ENCODE peak calls at places on chromosomes 16 and 17, in four cellular contexts. G, T, V and H are unnamed samples.

GRCh38 chr17:57810740-57811632 is 38.9 kb downstream of the MRPS23 start:
- DNase-seq in G (no peak), T (no peak), V (no peak), H (no peak)

GRCh38 chr17:31580331-31581021 is 189.0 kb downstream of the RAB11FIP4 start:
- DNase-seq in G (no peak), T (no peak), V (no peak), H (no peak)

GRCh38 chr17:19940722-19941464 is 36.7 kb downstream of the AKAP10 start:
- DNase-seq in G (no peak), T (no peak), V (peak), H (no peak)

GRCh38 chr16:81912395-81912794 is 98.9 kb downstream of the SDR42E1 start:
- DNase-seq in G (no peak), T (no peak), V (no peak), H (no peak)

GRCh38 chr16:89619880-89620279 is 6.4 kb downstream of the DPEP1 start:
- DNase-seq in G (no peak), T (no peak), V (no peak), H (no peak)

GRCh38 chr17:38815576-38816193 is 9.4 kb downstream of the CWC25 start:
- DNase-seq in G (no peak), T (no peak), V (peak), H (no peak)

GRCh38 chr16:57830890-57831484 is 28.7 kb upstream of the KIFC3 start:
- DNase-seq in G (no peak), T (no peak), V (no peak), H (no peak)

GRCh38 chr16:85174871-85175723 is 62.8 kb upstream of the CIBAR2 start:
- DNase-seq in G (no peak), T (no peak), V (no peak), H (no peak)

GRCh38 chr16:4873091-4873490 is 25.8 kb downstream of the UBN1 start:
- DNase-seq in G (no peak), T (no peak), V (no peak), H (no peak)

GRCh38 chr16:55495616-55496289 is 13.1 kb upstream of the LPCAT2 start:
- DNase-seq in G (no peak), T (no peak), V (peak), H (no peak)

GRCh38 chr16:912322-912683 is 58.5 kb downstream of the LMF1 start:
- DNase-seq in G (no peak), T (no peak), V (no peak), H (no peak)

GRCh38 chr17:57760001-57760400 is 14.9 kb upstream of the CCDC182 start:
- DNase-seq in G (no peak), T (no peak), V (no peak), H (no peak)

GRCh38 chr16:85707528-85708095 is 18.9 kb upstream of the GINS2 start:
- DNase-seq in G (no peak), T (no peak), V (no peak), H (no peak)

GRCh38 chr17:79183221-79184158 is 108.9 kb downstream of the ENGASE start:
- DNase-seq in G (no peak), T (peak), V (peak), H (no peak)

GRCh38 chr17:50684288-50684611 is 23.5 kb downstream of the ANKRD40 start:
- DNase-seq in G (no peak), T (no peak), V (no peak), H (no peak)

GRCh38 chr16:70159355-70160348 is 13.9 kb upstream of the CLEC18C start:
- DNase-seq in G (no peak), T (no peak), V (no peak), H (no peak)

GRCh38 chr17:59387351-59388069 is 56.1 kb downstream of the YPEL2 start:
- DNase-seq in G (no peak), T (no peak), V (no peak), H (no peak)

GRCh38 chr16:49602201-49603041 is 228.8 kb downstream of the C16orf78 start:
- DNase-seq in G (no peak), T (no peak), V (no peak), H (peak)

GRCh38 chr17:1001640-1002411 is 4.9 kb downstream of the TIMM22 start:
- DNase-seq in G (no peak), T (no peak), V (no peak), H (no peak)

GRCh38 chr17:10421211-10421610 is 539 bp downstream of the MYH8 start:
- DNase-seq in G (no peak), T (no peak), V (no peak), H (no peak)

GRCh38 chr16:16012144-16012543 is 62.7 kb downstream of the ABCC1 start:
- DNase-seq in G (no peak), T (no peak), V (no peak), H (no peak)

GRCh38 chr17:19724501-19725420 is 8.4 kb upstream of the SLC47A2 start:
- DNase-seq in G (peak), T (no peak), V (no peak), H (peak)

GRCh38 chr16:8905168-8905762 is 23.1 kb downstream of the LITAFD start:
- DNase-seq in G (no peak), T (no peak), V (peak), H (no peak)

GRCh38 chr16:52872706-52873105 is 180.0 kb downstream of the CHD9NB start:
- DNase-seq in G (no peak), T (no peak), V (no peak), H (no peak)

GRCh38 chr16:49563666-49564065 is 190.1 kb downstream of the C16orf78 start:
- DNase-seq in G (no peak), T (no peak), V (no peak), H (no peak)

GRCh38 chr16:19135896-19136438 is 22.2 kb downstream of the ITPRIPL2 start:
- DNase-seq in G (no peak), T (no peak), V (no peak), H (no peak)

GRCh38 chr16:11422381-11423314 is 77.4 kb downstream of the RMI2 start:
- DNase-seq in G (no peak), T (no peak), V (no peak), H (no peak)

GRCh38 chr17:2947996-2948550 is 115.3 kb downstream of the OR1D5 start:
- DNase-seq in G (no peak), T (no peak), V (no peak), H (peak)

GRCh38 chr16:68384293-68385255 is 63.7 kb downstream of the SMPD3 start:
- DNase-seq in G (no peak), T (no peak), V (peak), H (peak)
- TF ChIP-seq CTCF in G (no peak), T (peak), V (peak), H (no peak)

GRCh38 chr17:69822314-69822875 is 252.6 kb upstream of the KCNJ16 start:
- DNase-seq in G (no peak), T (no peak), V (no peak), H (no peak)

GRCh38 chr17:69818467-69818866 is 256.6 kb upstream of the KCNJ16 start:
- DNase-seq in G (no peak), T (no peak), V (no peak), H (no peak)

GRCh38 chr17:69820881-69821473 is 254.0 kb upstream of the KCNJ16 start:
- DNase-seq in G (no peak), T (no peak), V (no peak), H (no peak)

GRCh38 chr17:69814031-69814430 is 261.0 kb upstream of the KCNJ16 start:
- DNase-seq in G (no peak), T (no peak), V (no peak), H (no peak)

DNA sequence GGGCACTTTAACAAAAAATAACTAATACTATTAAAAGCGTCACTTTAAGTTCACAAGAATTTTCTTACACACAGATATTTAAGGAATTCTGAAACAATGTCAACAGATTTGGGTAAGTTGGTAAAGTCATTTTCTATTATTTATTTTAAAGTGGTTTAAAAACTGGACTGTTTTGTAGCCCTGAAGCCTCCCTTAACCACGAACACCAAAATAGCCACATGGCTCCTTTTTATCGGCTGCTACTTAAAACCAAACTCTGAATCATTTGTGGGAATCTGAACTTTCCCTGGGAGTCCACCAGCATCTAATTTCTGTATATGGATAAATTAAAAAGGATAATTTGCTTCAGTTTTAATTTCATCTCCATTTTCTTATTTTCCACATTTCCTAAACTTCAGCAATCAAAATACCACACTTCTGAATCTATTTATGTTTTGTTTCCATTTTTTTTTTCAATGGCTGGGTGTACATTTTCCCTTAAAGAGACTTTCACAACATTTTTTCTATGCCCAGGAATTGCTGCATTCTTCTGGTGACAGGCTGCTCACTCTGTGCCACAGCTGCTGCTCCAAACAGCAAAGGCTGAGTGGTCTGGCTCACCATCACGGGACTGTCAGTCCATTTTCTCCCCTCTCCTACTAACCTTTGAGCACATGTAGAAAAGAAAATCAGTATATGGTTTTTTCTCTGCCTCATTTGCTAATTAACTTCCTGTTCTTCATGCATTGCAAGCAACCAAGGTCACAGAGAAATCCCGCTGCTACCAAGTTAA is 255.5 kb upstream of the KCNJ16 start:
- DNase-seq in G (no peak), T (no peak), V (no peak), H (no peak)
- TF ChIP-seq CTCF in G (no peak), T (no peak), V (no peak), H (no peak)

GRCh38 chr17:82383411-82383810 is 11.8 kb downstream of the UTS2R start:
- DNase-seq in G (no peak), T (no peak), V (no peak), H (peak)

GRCh38 chr17:82385559-82386255 is 14.1 kb downstream of the UTS2R start:
- DNase-seq in G (no peak), T (no peak), V (no peak), H (no peak)

GRCh38 chr17:82386256-82386831 is 14.8 kb downstream of the UTS2R start:
- DNase-seq in G (no peak), T (no peak), V (no peak), H (peak)

GRCh38 chr17:82384051-82384729 is 12.6 kb downstream of the UTS2R start:
- DNase-seq in G (no peak), T (no peak), V (no peak), H (peak)

DNA sequence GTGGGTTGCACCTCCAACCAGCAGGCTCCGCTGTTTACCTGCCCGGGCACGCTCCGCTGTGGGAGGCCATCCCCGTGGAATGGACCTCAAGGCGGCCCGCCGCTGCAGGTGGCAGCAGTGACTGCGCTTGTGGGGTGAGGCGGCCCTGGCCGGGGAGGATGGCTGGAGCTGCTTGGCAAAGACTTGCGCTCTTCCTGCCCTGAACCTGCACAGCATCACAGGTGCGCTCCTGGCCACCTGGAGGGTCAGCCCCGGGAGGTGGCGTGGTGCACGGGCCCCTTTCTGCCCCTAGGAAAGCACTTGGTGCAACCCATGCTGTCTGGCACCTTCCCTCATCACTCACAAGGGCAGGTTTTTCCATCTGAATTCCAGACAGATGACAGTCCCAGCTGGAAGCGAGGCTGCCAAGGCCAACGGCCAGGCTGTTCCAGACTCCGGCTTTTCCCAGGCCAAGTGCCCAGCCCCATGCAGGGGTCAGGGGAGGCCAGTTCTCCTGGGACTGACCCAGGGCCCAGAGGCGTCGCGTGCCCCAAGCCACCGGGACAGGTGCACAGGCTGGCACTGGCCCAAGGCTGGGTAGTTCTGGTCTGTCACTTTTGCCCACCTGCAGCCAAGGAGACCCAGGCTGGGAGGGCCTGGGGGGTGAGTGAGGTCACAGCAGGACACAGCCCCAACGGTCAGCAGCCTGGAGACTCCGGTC is 13.3 kb downstream of the UTS2R start:
- DNase-seq in G (no peak), T (no peak), V (peak), H (no peak)
- TF ChIP-seq CTCF in G (no peak), T (no peak), V (peak), H (no peak)

GRCh38 chr16:61296305-61296704 is 739.9 kb downstream of the CDH8 start:
- DNase-seq in G (no peak), T (no peak), V (no peak), H (no peak)
- TF ChIP-seq CTCF in G (no peak), T (no peak), V (no peak), H (no peak)

DNA sequence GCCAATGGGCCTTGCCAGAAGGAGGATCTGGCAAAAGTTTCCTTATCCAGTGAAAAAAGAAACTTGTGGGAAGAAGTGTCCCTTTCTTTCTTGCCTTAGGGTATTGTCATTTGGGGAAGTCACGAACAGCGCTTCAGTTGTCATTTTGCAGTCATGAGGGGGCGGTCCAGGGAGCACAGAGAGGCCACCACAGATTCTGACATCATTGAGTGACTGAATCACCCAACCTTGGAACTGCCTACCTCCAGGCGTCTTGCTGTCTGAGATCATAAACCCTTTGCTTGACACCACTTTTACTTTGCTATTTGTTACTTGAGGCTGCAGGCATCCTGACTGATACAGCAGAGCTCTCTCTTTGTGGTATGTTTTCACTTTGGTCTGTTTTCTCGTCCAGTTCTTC is 3.1 kb upstream of the WSCD1 start:
- DNase-seq in G (no peak), T (no peak), V (no peak), H (no peak)
- TF ChIP-seq CTCF in G (no peak), T (no peak), V (no peak), H (no peak)

GRCh38 chr16:22138482-22138881 is 23.8 kb upstream of the SDR42E2 start:
- DNase-seq in G (no peak), T (no peak), V (no peak), H (no peak)

GRCh38 chr16:22139732-22140131 is 22.6 kb upstream of the SDR42E2 start:
- DNase-seq in G (no peak), T (no peak), V (no peak), H (no peak)

GRCh38 chr16:22139008-22139407 is 23.3 kb upstream of the SDR42E2 start:
- DNase-seq in G (no peak), T (no peak), V (no peak), H (no peak)

GRCh38 chr16:22144520-22144919 is 17.8 kb upstream of the SDR42E2 start:
- DNase-seq in G (no peak), T (no peak), V (no peak), H (peak)

GRCh38 chr16:22141746-22142145 is 20.6 kb upstream of the SDR42E2 start:
- DNase-seq in G (no peak), T (no peak), V (peak), H (no peak)
- TF ChIP-seq CTCF in G (no peak), T (peak), V (peak), H (peak)

GRCh38 chr16:71703324-71703723 is 21.2 kb downstream of the PHLPP2 start:
- DNase-seq in G (no peak), T (no peak), V (no peak), H (no peak)

GRCh38 chr16:71698491-71698890 is 26.0 kb downstream of the PHLPP2 start:
- DNase-seq in G (no peak), T (no peak), V (no peak), H (no peak)

DNA sequence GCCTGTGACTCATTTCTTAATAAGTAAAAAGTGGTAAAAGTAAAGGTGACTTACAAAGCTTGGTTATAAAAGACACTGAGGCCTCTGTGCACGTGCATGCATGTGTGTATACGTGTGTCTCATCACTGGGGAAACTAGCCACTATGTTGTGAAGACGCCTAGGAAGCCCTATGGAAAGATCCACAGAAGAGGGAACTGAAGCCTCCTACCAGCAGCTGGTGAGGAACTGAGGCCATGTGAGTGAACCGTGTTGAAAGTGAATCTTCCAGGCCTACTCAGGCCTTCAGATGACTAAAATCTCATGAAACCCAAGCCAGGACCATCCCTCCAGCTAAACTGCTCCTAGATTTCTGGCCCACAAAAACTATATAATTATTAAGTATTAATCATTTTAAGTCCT is 23.7 kb downstream of the PHLPP2 start:
- DNase-seq in G (no peak), T (no peak), V (no peak), H (no peak)
- TF ChIP-seq CTCF in G (no peak), T (no peak), V (no peak), H (no peak)

GRCh38 chr17:29444589-29444988 is 54.4 kb downstream of the TAOK1 start:
- DNase-seq in G (no peak), T (no peak), V (no peak), H (no peak)
- TF ChIP-seq CTCF in G (no peak), T (no peak), V (no peak), H (no peak)

GRCh38 chr16:23074423-23074822 is 74.8 kb downstream of the USP31 start:
- DNase-seq in G (no peak), T (no peak), V (no peak), H (no peak)
- TF ChIP-seq CTCF in G (no peak), T (no peak), V (no peak), H (no peak)